ENCODE peak calls at places on chromosomes 6 and 20, in eight cellular contexts. R, L, W, P, M, Y, D and C are unnamed samples.

GRCh38 chr6:158769696-158770446 is 49.3 kb downstream of the EZR start:
- DNase-seq in D (no peak), M (no peak), W (no peak), L (no peak), Y (no peak), R (peak; percentile 52), P (no peak), C (no peak)

GRCh38 chr6:110039996-110040383 is 61.9 kb downstream of the GPR6 start:
- DNase-seq in W (peak; percentile 76), D (peak; percentile 11), Y (no peak), R (no peak), L (peak; percentile 17), M (peak; percentile 66), P (peak; percentile 36), C (peak; percentile 13)

GRCh38 chr6:8435093-8435844 is at the start of gene SLC35B3:
- DNase-seq in P (peak; percentile 98), Y (peak; percentile 92), R (peak; percentile 99), L (peak; percentile 96), W (peak; percentile 97), M (peak; percentile 98), D (peak; percentile 93), C (no peak)

GRCh38 chr6:120198033-120198432 is 848.5 kb upstream of the MAN1A1 start:
- DNase-seq in D (peak; percentile 3), R (no peak), M (no peak), Y (no peak), P (peak; percentile 24), W (no peak), L (no peak), C (no peak)

GRCh38 chr6:20170455-20171148 is 41.7 kb downstream of the MBOAT1 start:
- DNase-seq in M (no peak), D (no peak), R (no peak), W (no peak), Y (no peak), L (no peak), P (no peak), C (no peak)

GRCh38 chr20:64234291-64234791 is 21.2 kb upstream of the PCMTD2 start:
- DNase-seq in W (no peak), D (no peak), L (no peak), Y (no peak), R (no peak), P (no peak), M (peak; percentile 36), C (no peak)

GRCh38 chr6:3742426-3743344 is 8.8 kb downstream of the PXDC1 start:
- DNase-seq in Y (peak; percentile 86), L (peak; percentile 93), D (peak; percentile 60), M (peak; percentile 93), W (peak; percentile 82), P (peak; percentile 83), R (peak; percentile 91), C (no peak)

GRCh38 chr20:63471002-63471718 is 1.3 kb downstream of the KCNQ2 start:
- DNase-seq in R (no peak), D (no peak), P (peak; percentile 55), Y (no peak), M (no peak), L (no peak), W (no peak), C (no peak)

GRCh38 chr6:147287869-147288271 is 83.7 kb downstream of the STXBP5 start:
- DNase-seq in Y (no peak), R (no peak), W (no peak), M (no peak), L (no peak), P (no peak), D (peak; percentile 21), C (no peak)

GRCh38 chr6:107674995-107675738 is 148.9 kb downstream of the SCML4 start:
- DNase-seq in W (peak; percentile 89), R (peak; percentile 89), L (peak; percentile 82), M (peak; percentile 94), Y (peak; percentile 73), P (peak; percentile 89), D (peak; percentile 76), C (no peak)
- H3K4me3 ChIP-seq in W (peak overlapping the region; percentile 21), R (peak overlapping the region; percentile 32), L (peak overlapping the region; percentile 9), M (peak overlapping the region; percentile 20), Y (no peak overlapping the region), P (peak overlapping the region; percentile 37), D (no peak overlapping the region), C (peak overlapping the region; percentile 46)

GRCh38 chr6:31144970-31145340 is 6.1 kb upstream of the PSORS1C2 start:
- DNase-seq in D (no peak), P (no peak), M (no peak), R (no peak), W (no peak), L (no peak), Y (no peak), C (no peak)
- TF ChIP-seq CTCF in D (no peak), P (no peak), M (no peak), R (no peak), W (no peak), L (no peak), Y (no peak), C (no peak)

GRCh38 chr6:68640506-68640875 is 5.4 kb downstream of the ADGRB3 start:
- DNase-seq in P (no peak), L (no peak), R (no peak), W (no peak), M (no peak), Y (no peak), D (no peak), C (no peak)
- H3K4me3 ChIP-seq in P (peak overlapping the region; percentile 47), L (no peak overlapping the region), R (peak overlapping the region; percentile 43), W (no peak overlapping the region), M (peak overlapping the region; percentile 39), Y (no peak overlapping the region), D (peak overlapping the region; percentile 11), C (peak overlapping the region; percentile 38)

GRCh38 chr20:45933231-45934045 is 1.0 kb upstream of the PCIF1 start:
- DNase-seq in P (peak; percentile 89), M (peak; percentile 80), D (peak; percentile 69), Y (peak; percentile 67), R (peak; percentile 67), W (peak; percentile 86), L (peak; percentile 47), C (no peak)
- TF ChIP-seq CTCF in P (peak; percentile 21), M (peak; percentile 38), D (peak; percentile 29), Y (peak; percentile 51), R (peak; percentile 61), W (peak; percentile 70), L (no peak), C (peak; percentile 44)

GRCh38 chr20:45294003-45294368 is 12.7 kb upstream of the RBPJL start:
- DNase-seq in R (no peak), P (no peak), M (no peak), D (no peak), L (no peak), W (no peak), Y (no peak), C (no peak)
- H3K4me3 ChIP-seq in R (peak overlapping the region; percentile 55), P (no peak overlapping the region), M (peak overlapping the region; percentile 55), D (peak overlapping the region; percentile 60), L (peak overlapping the region; percentile 76), W (no peak overlapping the region), Y (no peak overlapping the region), C (peak overlapping the region; percentile 63)

DNA sequence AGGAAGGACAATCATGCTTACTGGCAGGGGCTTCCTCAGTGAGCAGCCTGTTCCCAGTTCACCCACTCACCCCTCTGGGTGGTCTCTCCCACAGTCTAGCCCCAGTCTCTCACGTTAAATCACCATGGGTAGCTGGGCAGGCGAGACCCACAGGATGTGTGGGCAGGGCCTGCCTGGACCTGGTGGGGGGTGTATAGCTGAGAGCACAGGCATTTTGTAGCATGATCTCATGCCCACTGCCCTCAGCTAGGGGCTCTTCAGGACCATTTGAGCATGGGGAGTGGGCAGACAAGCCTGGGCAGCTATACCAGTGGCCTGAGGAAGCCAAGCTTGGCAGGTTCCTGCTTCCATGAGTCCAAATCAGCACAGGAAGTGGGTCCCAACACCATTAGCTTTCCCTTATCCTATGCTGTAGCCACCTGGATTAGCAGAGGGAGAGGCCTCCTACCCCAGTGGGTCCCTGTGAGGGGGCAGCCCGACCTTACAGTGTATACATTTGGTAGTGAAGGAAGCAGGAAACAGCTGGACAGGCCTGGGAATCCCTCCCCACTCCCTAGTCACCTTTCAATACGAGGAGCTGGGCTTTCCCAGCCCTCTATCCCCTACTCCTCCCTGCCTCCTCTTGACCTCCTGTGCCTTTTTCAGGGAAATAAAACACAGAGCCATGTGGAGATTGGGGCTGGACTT is 60.0 kb downstream of the MRPL14 start:
- DNase-seq in P (no peak), M (no peak), W (no peak), R (no peak), Y (no peak), L (no peak), D (no peak), C (no peak)
- TF ChIP-seq CTCF in P (no peak), M (no peak), W (no peak), R (no peak), Y (no peak), L (no peak), D (no peak), C (no peak)

DNA sequence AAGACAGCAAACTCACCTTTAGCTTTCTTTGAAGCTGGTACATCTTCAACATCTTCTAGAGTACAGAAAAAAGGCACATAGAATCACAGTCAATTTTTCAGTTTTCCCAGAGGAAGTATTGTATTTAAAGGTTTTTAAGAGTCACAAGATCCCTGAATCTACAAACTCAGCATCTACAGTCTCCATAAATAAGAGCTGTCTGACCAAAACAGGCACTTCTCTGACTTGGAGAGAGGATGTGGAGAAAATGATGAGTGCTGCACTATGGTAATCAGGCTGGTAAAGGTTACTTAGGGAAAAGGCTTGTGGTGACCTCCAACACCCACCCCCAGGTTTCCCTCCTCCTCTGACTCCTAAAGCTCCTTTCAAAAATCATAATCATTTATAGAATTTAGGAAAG is 228.0 kb downstream of the CLVS2 start:
- DNase-seq in M (no peak), Y (no peak), L (no peak), R (no peak), W (no peak), P (no peak), D (no peak), C (no peak)
- H3K4me3 ChIP-seq in M (no peak overlapping the region), Y (no peak overlapping the region), L (no peak overlapping the region), R (no peak overlapping the region), W (no peak overlapping the region), P (no peak overlapping the region), D (no peak overlapping the region), C (no peak overlapping the region)